ENCODE peak calls at places on chromosomes 7 and 10, in nine cellular contexts. T, U, N, V, C, S, E, K and Z are unnamed samples.

GRCh38 chr10:116287906-116288501 is 15.0 kb upstream of the GFRA1 start:
- DNase-seq in N (no peak), V (no peak), U (no peak), T (no peak), K (peak), S (no peak), C (no peak), E (peak), Z (no peak)

GRCh38 chr7:45358277-45358676 is 200.7 kb downstream of the RAMP3 start:
- DNase-seq in K (no peak), C (no peak), T (peak), S (no peak), U (no peak), E (no peak), V (no peak), N (no peak), Z (no peak)

GRCh38 chr7:34042406-34042805 is 137.1 kb downstream of the BMPER start:
- DNase-seq in S (no peak), T (no peak), V (no peak), K (no peak), E (no peak), C (no peak), N (no peak), U (peak), Z (no peak)

GRCh38 chr10:118926018-118926417 is 103.5 kb upstream of the NANOS1 start:
- DNase-seq in S (no peak), E (no peak), U (no peak), K (no peak), T (no peak), V (no peak), N (no peak), C (no peak), Z (no peak)

GRCh38 chr7:130137207-130137606 is 66.9 kb downstream of the KLHDC10 start:
- DNase-seq in U (no peak), T (no peak), C (no peak), E (no peak), S (no peak), V (no peak), K (no peak), N (no peak), Z (no peak)

GRCh38 chr7:95577137-95577536 is 19.2 kb downstream of the PDK4 start:
- DNase-seq in K (peak), C (no peak), N (no peak), E (no peak), V (no peak), S (no peak), T (no peak), U (no peak), Z (peak)

GRCh38 chr7:831596-832291 is 532 bp upstream of the SUN1 start:
- DNase-seq in C (no peak), E (peak), V (no peak), K (peak), U (peak), S (peak), T (peak), N (no peak), Z (peak)

GRCh38 chr10:80506189-80506575 is 31.5 kb upstream of the SH2D4B start:
- DNase-seq in K (peak), E (no peak), S (no peak), N (no peak), C (no peak), T (no peak), U (peak), V (no peak), Z (peak)